ENCODE peak calls at places on chromosomes 11 and 22, in five cellular contexts. U is CD8-positive, alpha-beta memory T cell; D is lung; K is H1; Q is transverse colon. T is an unnamed sample.

GRCh38 chr22:20456064-20456721 is 18.6 kb upstream of the SCARF2 start:
- DNase-seq in K (peak), U (peak), D (peak), Q (peak), T (no peak)

GRCh38 chr11:85295872-85296271 is 331.3 kb downstream of the DLG2 start:
- DNase-seq in Q (no peak), U (no peak), D (no peak), K (no peak), T (no peak)

GRCh38 chr11:112408551-112408950 is 147.9 kb upstream of the PLET1 start:
- DNase-seq in Q (no peak), U (no peak), K (peak), D (no peak), T (no peak)

GRCh38 chr11:46675288-46675851 is 25.0 kb downstream of the ARHGAP1 start:
- DNase-seq in K (no peak), D (peak), Q (peak), U (no peak), T (peak)

GRCh38 chr11:17556999-17557398 is 9.9 kb downstream of the OTOG start:
- DNase-seq in U (no peak), K (no peak), D (no peak), Q (no peak), T (no peak)

GRCh38 chr11:3896644-3897043 is 41.2 kb downstream of the STIM1 start:
- DNase-seq in K (no peak), D (no peak), Q (no peak), U (no peak), T (no peak)

GRCh38 chr11:57601297-57601696 is 3.8 kb downstream of the SERPING1 start:
- DNase-seq in K (no peak), D (no peak), Q (no peak), U (no peak), T (no peak)

GRCh38 chr11:76615950-76616349 is 54.6 kb downstream of the LRRC32 start:
- DNase-seq in K (no peak), U (no peak), Q (peak), D (no peak), T (no peak)

GRCh38 chr11:64996327-64996709 is 453 bp downstream of the BATF2 start:
- DNase-seq in K (no peak), U (no peak), D (no peak), Q (no peak), T (no peak)
- H3K27ac ChIP-seq in K (no peak), U (peak), D (peak), Q (peak), T (peak)

DNA sequence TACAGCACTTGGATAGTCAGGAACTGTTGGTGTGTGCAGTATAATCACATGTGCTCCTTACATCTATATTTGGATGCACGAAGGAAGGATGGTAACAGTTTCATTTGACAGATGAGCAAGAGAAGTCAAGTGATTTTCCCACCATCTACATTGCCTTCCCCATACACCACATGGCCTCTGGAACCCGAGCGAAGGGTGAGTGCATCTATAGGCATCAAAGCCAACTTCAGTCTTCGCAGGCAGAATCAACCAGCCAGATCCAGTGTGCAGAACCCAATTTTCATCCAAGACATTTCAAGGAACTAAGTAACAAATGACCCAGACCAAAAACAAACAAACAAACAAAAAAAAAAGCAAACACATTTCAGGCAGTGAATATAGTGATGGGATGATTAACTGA is 85.1 kb upstream of the BLID start:
- DNase-seq in U (no peak), K (no peak), D (no peak), Q (no peak), T (peak)
- H3K27ac ChIP-seq in U (no peak), K (no peak), D (no peak), Q (no peak), T (peak)

DNA sequence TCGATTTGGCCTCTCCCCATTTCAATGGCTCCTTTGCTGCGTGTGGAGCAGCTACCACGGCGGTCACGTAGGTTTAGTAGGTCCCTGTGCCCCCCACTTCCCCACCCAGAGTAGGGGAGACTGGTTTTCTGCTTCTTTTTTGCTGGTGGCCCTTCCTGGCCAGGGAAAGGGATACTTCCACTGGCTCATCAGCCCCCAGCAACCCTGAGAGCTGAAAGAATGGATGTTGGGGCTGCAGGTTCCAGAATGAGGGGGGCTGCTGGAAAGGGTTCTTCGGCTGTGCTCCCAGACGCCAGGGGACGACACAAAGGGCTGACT is 78.8 kb upstream of the WNT7B start:
- DNase-seq in D (no peak), K (no peak), Q (no peak), U (no peak), T (no peak)
- H3K27ac ChIP-seq in D (peak), K (no peak), Q (peak), U (no peak), T (peak)

GRCh38 chr11:82942376-82942775 is 40.8 kb downstream of the DDIAS start:
- DNase-seq in K (no peak), D (no peak), U (no peak), Q (no peak), T (no peak)
- H3K27ac ChIP-seq in K (no peak), D (no peak), U (no peak), Q (no peak), T (no peak)

T was measured in esophagus muscularis mucosa.